ENCODE peak calls at places on chromosomes 2 and 18, in six cellular contexts. H, O, J, Y, N and L are unnamed samples.

GRCh38 chr2:124316875-124317605 is 292.0 kb downstream of the CNTNAP5 start:
- DNase-seq in Y (no peak), O (no peak), H (no peak), N (no peak), J (peak), L (no peak)

GRCh38 chr2:224778474-224778877 is 62.3 kb upstream of the CCDC195 start:
- DNase-seq in O (peak), H (peak), Y (peak), J (peak), N (peak), L (no peak)

GRCh38 chr18:69723434-69723833 is 224.2 kb downstream of the CD226 start:
- DNase-seq in N (no peak), J (peak), O (no peak), Y (no peak), H (no peak), L (no peak)

GRCh38 chr2:2182688-2183087 is 148.4 kb downstream of the MYT1L start:
- DNase-seq in H (no peak), O (no peak), N (peak), J (no peak), Y (no peak), L (no peak)

GRCh38 chr2:110852541-110853263 is 120.3 kb downstream of the ACOXL start:
- DNase-seq in Y (no peak), O (no peak), H (no peak), N (no peak), J (no peak), L (no peak)

GRCh38 chr2:240685771-240686371 is 3.2 kb upstream of the AQP12B start:
- DNase-seq in H (no peak), Y (no peak), O (no peak), J (no peak), N (no peak), L (no peak)

GRCh38 chr2:54574107-54574859 is 118.2 kb downstream of the SPTBN1 start:
- DNase-seq in O (no peak), J (no peak), Y (peak), H (peak), N (no peak), L (no peak)

GRCh38 chr2:12169060-12169406 is 422.6 kb downstream of the LPIN1 start:
- DNase-seq in O (no peak), Y (no peak), H (peak), J (no peak), N (peak), L (no peak)

GRCh38 chr2:241948299-241948897 is 78.9 kb downstream of the RTP5 start:
- DNase-seq in H (no peak), N (no peak), Y (no peak), O (no peak), J (no peak), L (no peak)

GRCh38 chr2:47644351-47644750 is 138.6 kb upstream of the MSH6 start:
- DNase-seq in H (no peak), J (no peak), Y (no peak), O (no peak), N (no peak), L (no peak)

GRCh38 chr2:190105554-190105953 is 43.0 kb upstream of the MSTN start:
- DNase-seq in N (no peak), Y (no peak), H (no peak), J (no peak), O (no peak), L (no peak)

GRCh38 chr18:23237524-23238151 is 102.4 kb downstream of the CABLES1 start:
- DNase-seq in N (no peak), O (no peak), Y (peak), H (peak), J (no peak), L (peak)

GRCh38 chr2:191151315-191151698 is 513 bp upstream of the STAT4 start:
- DNase-seq in H (no peak), J (no peak), Y (peak), N (no peak), O (no peak), L (no peak)